ENCODE peak calls at places on chromosome 1, in four cellular contexts. L is adrenal gland, J is GM12865, E is HS-5. M is an unnamed sample.

GRCh38 chr1:51915958-51916357 is 37.4 kb upstream of the NRDC start:
- DNase-seq in L (peak; percentile 92), J (no peak), E (no peak), M (no peak)

GRCh38 chr1:63458750-63459149 is 64.3 kb downstream of the ITGB3BP start:
- DNase-seq in L (no peak), J (no peak), E (no peak), M (no peak)

GRCh38 chr1:200729863-200730262 is 8.8 kb upstream of the CAMSAP2 start:
- DNase-seq in L (no peak), J (no peak), E (no peak), M (no peak)

GRCh38 chr1:201172999-201173610 is 17.5 kb upstream of the IGFN1 start:
- DNase-seq in L (no peak), J (no peak), E (peak; percentile 49), M (no peak)

GRCh38 chr1:44674113-44675000 is at the start of the genes ARMH1 and TMEM53:
- DNase-seq in L (peak; percentile 100), J (peak; percentile 99), E (peak; percentile 95), M (peak; percentile 88)

GRCh38 chr1:166947398-166948043 is 27.8 kb downstream of the ILDR2 start:
- DNase-seq in L (peak; percentile 54), J (peak; percentile 4), E (no peak), M (no peak)

GRCh38 chr1:105636052-105636451 is 1420.4 kb upstream of the PRMT6 start:
- DNase-seq in L (no peak), J (no peak), E (no peak), M (no peak)

GRCh38 chr1:94836891-94837290 is 16.7 kb downstream of the SLC44A3 start:
- DNase-seq in L (no peak), J (no peak), E (no peak), M (no peak)

GRCh38 chr1:212607924-212608208 is 695 bp upstream of the ATF3 start:
- DNase-seq in L (no peak), J (no peak), E (no peak), M (no peak)

GRCh38 chr1:27595597-27595996 is 8.3 kb downstream of the AHDC1 start:
- DNase-seq in L (no peak), J (no peak), E (no peak), M (no peak)

GRCh38 chr1:232899278-232899677 is 51.1 kb upstream of the NTPCR start:
- DNase-seq in L (no peak), J (no peak), E (no peak), M (no peak)

GRCh38 chr1:170063109-170063826 is 11.2 kb downstream of the KIFAP3 start:
- DNase-seq in L (no peak), J (no peak), E (no peak), M (no peak)

GRCh38 chr1:207745839-207746767 is 5.8 kb upstream of the CD46 start:
- DNase-seq in L (no peak), J (no peak), E (no peak), M (no peak)

GRCh38 chr1:78004719-78005346 is at the start of gene DNAJB4:
- DNase-seq in L (peak; percentile 93), J (peak; percentile 97), E (peak; percentile 95), M (peak; percentile 92)

GRCh38 chr1:32470991-32471694 is 6.3 kb downstream of the ZBTB8B start:
- DNase-seq in L (no peak), J (peak; percentile 55), E (no peak), M (no peak)